ENCODE peak calls at places on chromosome 18, in four cellular contexts. One of them, this sample, is unnamed.

GRCh38 chr18:58670561-58671121 is 624 bp upstream of the MALT1 start:
- DNase-seq in A673: no peak
- DNase-seq in BJ: no peak
- DNase-seq in A549: no peak
- DNase-seq in this sample: no peak

GRCh38 chr18:36265035-36265434 is 32.5 kb upstream of the FHOD3 start:
- DNase-seq in A549: no peak
- DNase-seq in A673: no peak
- DNase-seq in BJ: no peak
- DNase-seq in this sample: no peak

GRCh38 chr18:46917808-46918600 is 602 bp downstream of the KATNAL2 start:
- DNase-seq in BJ: no peak
- DNase-seq in A673: peak
- DNase-seq in A549: no peak
- DNase-seq in this sample: peak

GRCh38 chr18:44961288-44961687 is 280.6 kb downstream of the SETBP1 start:
- DNase-seq in BJ: no peak
- DNase-seq in A673: no peak
- DNase-seq in A549: no peak
- DNase-seq in this sample: no peak

GRCh38 chr18:23711421-23711820 is 22.2 kb downstream of the LAMA3 start:
- DNase-seq in A673: no peak
- DNase-seq in A549: no peak
- DNase-seq in BJ: no peak
- DNase-seq in this sample: no peak

GRCh38 chr18:31429623-31430022 is 17.9 kb upstream of the DSG3 start:
- DNase-seq in A549: peak
- DNase-seq in A673: no peak
- DNase-seq in BJ: no peak
- DNase-seq in this sample: no peak

GRCh38 chr18:55839350-55839749 is 251.4 kb upstream of the TCF4 start:
- DNase-seq in A549: no peak
- DNase-seq in A673: no peak
- DNase-seq in BJ: no peak
- DNase-seq in this sample: peak

GRCh38 chr18:48828201-48828580 is 122.6 kb downstream of the SMAD7 start:
- DNase-seq in A673: no peak
- DNase-seq in BJ: no peak
- DNase-seq in A549: no peak
- DNase-seq in this sample: no peak

GRCh38 chr18:80233201-80233835 is 14.0 kb downstream of the PARD6G start:
- DNase-seq in A673: no peak
- DNase-seq in A549: no peak
- DNase-seq in BJ: no peak
- DNase-seq in this sample: no peak

GRCh38 chr18:45962461-45962860 is 4.7 kb downstream of the EPG5 start:
- DNase-seq in A673: no peak
- DNase-seq in BJ: peak
- DNase-seq in A549: no peak
- DNase-seq in this sample: no peak

GRCh38 chr18:49111191-49111988 is 160.6 kb upstream of the SMAD7 start:
- DNase-seq in A549: no peak
- DNase-seq in A673: no peak
- DNase-seq in BJ: no peak
- DNase-seq in this sample: no peak

GRCh38 chr18:56085561-56085960 is 497.6 kb upstream of the TCF4 start:
- DNase-seq in A673: no peak
- DNase-seq in BJ: no peak
- DNase-seq in A549: no peak
- DNase-seq in this sample: no peak

GRCh38 chr18:61845212-61845611 is 47.6 kb downstream of the RNF152 start:
- DNase-seq in A549: no peak
- DNase-seq in BJ: no peak
- DNase-seq in A673: no peak
- DNase-seq in this sample: no peak

GRCh38 chr18:79681484-79682387 is 2.1 kb downstream of the CTDP1 start:
- DNase-seq in A673: peak
- DNase-seq in A549: no peak
- DNase-seq in BJ: no peak
- DNase-seq in this sample: no peak

GRCh38 chr18:834086-834720 is 22.2 kb upstream of the YES1 start:
- DNase-seq in A549: no peak
- DNase-seq in BJ: no peak
- DNase-seq in A673: no peak
- DNase-seq in this sample: no peak

DNA sequence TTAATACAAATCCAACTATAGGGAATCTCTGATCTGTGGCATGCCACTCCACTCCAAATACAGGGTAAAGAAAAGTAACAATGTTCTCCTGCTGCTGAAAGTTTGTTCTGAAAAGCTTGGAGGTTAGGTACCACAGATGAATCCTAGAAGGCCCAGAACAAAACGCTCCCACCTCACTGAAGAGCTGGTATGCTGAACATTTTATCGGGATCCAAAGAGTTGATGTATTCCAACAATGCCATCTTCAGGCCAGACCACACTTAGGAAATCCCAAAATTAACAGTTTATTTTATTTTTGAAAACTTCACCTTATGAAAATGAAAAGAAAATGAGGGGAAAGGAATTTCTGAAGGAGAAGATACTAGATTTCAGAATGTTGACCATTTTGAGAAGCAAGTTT is 145.1 kb upstream of the CDH19 start:
- DNase-seq in BJ: no peak
- DNase-seq in A673: peak
- DNase-seq in A549: no peak
- DNase-seq in this sample: no peak
- TF ChIP-seq CTCF in BJ: no peak
- TF ChIP-seq CTCF in A673: peak
- TF ChIP-seq CTCF in A549: peak
- TF ChIP-seq CTCF in this sample: no peak

GRCh38 chr18:6088432-6088831 is 193.1 kb upstream of the TMEM200C start:
- DNase-seq in BJ: no peak
- DNase-seq in A673: no peak
- DNase-seq in A549: no peak
- DNase-seq in this sample: no peak
- H3K4me3 ChIP-seq in BJ: no peak
- H3K4me3 ChIP-seq in A673: no peak
- H3K4me3 ChIP-seq in A549: no peak
- H3K4me3 ChIP-seq in this sample: no peak

DNA sequence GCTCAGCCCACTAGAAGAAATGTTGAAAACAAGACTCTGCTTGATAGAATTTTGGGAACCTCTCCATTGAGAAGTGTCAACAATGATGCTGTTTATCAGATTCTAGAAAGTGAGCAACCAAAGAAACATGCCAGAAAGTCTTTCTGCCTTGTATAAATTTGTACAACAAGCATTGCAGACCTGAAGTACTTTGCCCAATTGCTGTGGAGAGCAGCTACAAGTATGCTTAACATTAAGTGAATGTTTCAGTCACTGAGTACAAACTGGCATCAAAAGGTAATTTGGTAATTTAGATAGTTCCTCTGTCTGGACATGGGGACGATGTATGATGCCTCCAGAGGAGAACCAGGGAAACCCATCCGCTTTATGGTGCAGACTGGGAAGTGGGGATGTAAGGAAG is 33.4 kb upstream of the SKA1 start:
- DNase-seq in A673: no peak
- DNase-seq in BJ: no peak
- DNase-seq in A549: no peak
- DNase-seq in this sample: no peak
- TF ChIP-seq CTCF in A673: no peak
- TF ChIP-seq CTCF in BJ: no peak
- TF ChIP-seq CTCF in A549: no peak
- TF ChIP-seq CTCF in this sample: no peak

GRCh38 chr18:13219576-13219975 is 1.0 kb downstream of the LDLRAD4 start:
- DNase-seq in A549: no peak
- DNase-seq in A673: no peak
- DNase-seq in BJ: no peak
- DNase-seq in this sample: no peak

GRCh38 chr18:13218376-13219011 is at the start of gene LDLRAD4:
- DNase-seq in A549: no peak
- DNase-seq in BJ: no peak
- DNase-seq in A673: peak
- DNase-seq in this sample: no peak

GRCh38 chr18:13217971-13218375 is 587 bp upstream of the LDLRAD4 start:
- DNase-seq in BJ: no peak
- DNase-seq in A549: no peak
- DNase-seq in A673: no peak
- DNase-seq in this sample: no peak

GRCh38 chr18:13220326-13220991 is 1.9 kb downstream of the LDLRAD4 start:
- DNase-seq in A673: no peak
- DNase-seq in BJ: no peak
- DNase-seq in A549: no peak
- DNase-seq in this sample: no peak

DNA sequence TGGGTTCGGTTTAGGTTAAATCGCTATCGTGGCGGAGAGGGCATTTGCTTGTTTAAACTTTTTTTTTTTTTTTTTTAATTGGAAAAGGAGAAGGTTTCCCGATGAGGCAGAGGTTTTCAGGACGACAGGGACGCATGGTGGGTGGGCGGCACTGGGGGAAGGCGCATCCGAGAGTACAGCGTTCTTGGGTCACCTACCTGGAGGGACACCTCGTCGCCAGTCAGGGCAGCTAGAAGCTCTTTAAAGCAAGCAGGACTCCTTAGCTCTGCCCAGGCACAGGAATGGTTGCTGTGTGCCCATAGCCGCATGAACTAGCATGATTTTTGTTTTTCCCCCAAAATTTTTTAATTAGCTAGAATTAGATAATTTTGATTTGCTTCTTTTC is 444 bp downstream of the LDLRAD4 start:
- DNase-seq in A673: no peak
- DNase-seq in BJ: no peak
- DNase-seq in A549: no peak
- DNase-seq in this sample: no peak
- H3K4me3 ChIP-seq in A673: peak
- H3K4me3 ChIP-seq in BJ: no peak
- H3K4me3 ChIP-seq in A549: peak
- H3K4me3 ChIP-seq in this sample: no peak

GRCh38 chr18:33020877-33021276 is 248.1 kb upstream of the KLHL14 start:
- DNase-seq in A673: no peak
- DNase-seq in BJ: no peak
- DNase-seq in A549: no peak
- DNase-seq in this sample: no peak
- TF ChIP-seq CTCF in A673: no peak
- TF ChIP-seq CTCF in BJ: no peak
- TF ChIP-seq CTCF in A549: no peak
- TF ChIP-seq CTCF in this sample: no peak